ENCODE peak calls at places on chromosomes 4 and X, in seven cellular contexts. I is PC-3, W is right lobe of liver, P is fibroblast of lung, U is AG10803, D is AG04449, L is GM23248. K is an unnamed sample.

GRCh38 chrX:43655151-43655676 is 885 bp upstream of the MAOA start:
- DNase-seq in I (peak), W (no peak), P (peak), U (peak), D (no peak), L (peak), K (no peak)

GRCh38 chrX:110755061-110755460 is 40.6 kb downstream of the CHRDL1 start:
- DNase-seq in I (no peak), W (no peak), P (peak), U (peak), D (no peak), L (peak), K (no peak)

GRCh38 chr4:25969374-25969773 is 55.4 kb downstream of the SMIM20 start:
- DNase-seq in I (no peak), W (no peak), P (no peak), U (no peak), D (no peak), L (no peak), K (no peak)

GRCh38 chr4:160299608-160300007 is 1196.7 kb downstream of the RAPGEF2 start:
- DNase-seq in I (peak), W (no peak), P (no peak), U (no peak), D (no peak), L (no peak), K (no peak)

GRCh38 chr4:128393111-128393704 is 105.6 kb upstream of the PGRMC2 start:
- DNase-seq in I (no peak), W (no peak), P (peak), U (peak), D (no peak), L (peak), K (no peak)

GRCh38 chrX:41381685-41382084 is 47.7 kb downstream of the DDX3X start:
- DNase-seq in I (peak), W (peak), P (peak), U (peak), D (peak), L (peak), K (peak)

GRCh38 chr4:72448231-72448630 is 120.8 kb downstream of the ADAMTS3 start:
- DNase-seq in I (peak), W (no peak), P (no peak), U (no peak), D (no peak), L (peak), K (no peak)

GRCh38 chr4:4675636-4676035 is 133.8 kb upstream of the STX18 start:
- DNase-seq in I (no peak), W (no peak), P (no peak), U (no peak), D (no peak), L (no peak), K (no peak)

GRCh38 chr4:122731676-122732075 is 828 bp upstream of the BBS12 start:
- DNase-seq in I (no peak), W (no peak), P (no peak), U (no peak), D (no peak), L (no peak), K (no peak)

GRCh38 chrX:15165832-15166231 is 104.1 kb downstream of the ASB9 start:
- DNase-seq in I (no peak), W (no peak), P (no peak), U (no peak), D (no peak), L (no peak), K (no peak)

GRCh38 chr4:105560488-105560887 is 8.1 kb downstream of the ARHGEF38 start:
- DNase-seq in I (no peak), W (no peak), P (peak), U (no peak), D (no peak), L (peak), K (no peak)

GRCh38 chrX:153443476-153444332 is 2.2 kb downstream of the TREX2 start:
- DNase-seq in I (peak), W (no peak), P (no peak), U (no peak), D (no peak), L (no peak), K (no peak)

GRCh38 chrX:153446636-153446936 is 730 bp upstream of the TREX2 start:
- DNase-seq in I (no peak), W (no peak), P (no peak), U (no peak), D (no peak), L (no peak), K (no peak)

GRCh38 chrX:153445856-153446635 is at the start of gene TREX2:
- DNase-seq in I (no peak), W (no peak), P (no peak), U (no peak), D (no peak), L (no peak), K (no peak)

GRCh38 chrX:153444333-153445011 is 1.4 kb downstream of the TREX2 start:
- DNase-seq in I (no peak), W (no peak), P (no peak), U (no peak), D (no peak), L (no peak), K (no peak)

GRCh38 chrX:153445106-153445855 is 575 bp downstream of the TREX2 start:
- DNase-seq in I (no peak), W (no peak), P (no peak), U (no peak), D (no peak), L (no peak), K (no peak)
- H3K4me3 ChIP-seq in I (no peak), W (no peak), P (no peak), U (no peak), D (no peak), L (no peak), K (no peak)

GRCh38 chr4:185773419-185773818 is 38.6 kb downstream of the SORBS2 start:
- DNase-seq in I (no peak), W (peak), P (no peak), U (no peak), D (no peak), L (no peak), K (no peak)
- H3K4me3 ChIP-seq in I (no peak), W (peak), P (no peak), U (no peak), D (no peak), L (no peak), K (peak)

GRCh38 chrX:98523521-98523920 is 1639.8 kb downstream of the RPA4 start:
- DNase-seq in I (no peak), W (no peak), P (no peak), U (no peak), D (no peak), L (no peak), K (no peak)
- H3K4me3 ChIP-seq in I (no peak), W (no peak), P (no peak), U (no peak), D (no peak), L (no peak), K (no peak)

DNA sequence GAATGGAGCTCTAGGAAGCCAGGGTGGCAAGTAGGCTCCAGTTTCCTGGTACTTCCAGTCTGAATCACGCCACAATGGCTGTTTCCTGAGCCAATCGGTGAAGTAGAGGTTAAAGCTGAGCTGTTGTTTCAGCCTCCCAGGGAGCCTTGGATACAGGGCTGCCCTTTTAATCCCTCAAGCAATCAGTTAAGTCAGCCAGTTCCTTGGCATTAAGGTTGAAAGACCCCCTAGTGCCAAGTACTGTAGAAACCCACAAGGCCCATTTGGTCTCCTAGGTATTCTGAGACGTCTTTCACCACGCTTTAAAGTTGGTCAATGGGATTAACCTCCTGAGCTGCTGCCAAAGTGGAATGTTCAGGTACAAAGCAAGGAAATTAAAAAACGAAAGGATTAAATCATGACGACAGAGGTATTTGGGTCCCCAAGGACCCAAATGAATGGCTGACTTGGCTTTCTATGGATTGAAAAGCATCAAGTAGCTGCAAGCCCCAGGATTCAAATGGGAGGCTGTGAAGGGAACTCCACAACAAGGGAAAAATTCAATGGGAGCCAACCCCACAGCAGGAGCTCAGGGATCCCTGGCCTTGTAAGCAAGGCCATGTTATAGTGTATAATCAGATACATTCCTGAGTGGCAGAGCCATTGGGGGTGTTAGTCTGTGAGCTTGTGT is 85.9 kb downstream of the ATG4A start:
- DNase-seq in I (no peak), W (no peak), P (peak), U (no peak), D (no peak), L (no peak), K (no peak)
- H3K4me3 ChIP-seq in I (no peak), W (no peak), P (no peak), U (no peak), D (no peak), L (no peak), K (no peak)

GRCh38 chrX:23811135-23811781 is 28.3 kb downstream of the SAT1 start:
- DNase-seq in I (no peak), W (no peak), P (no peak), U (peak), D (no peak), L (peak), K (no peak)
- H3K4me3 ChIP-seq in I (no peak), W (no peak), P (no peak), U (no peak), D (no peak), L (peak), K (no peak)

DNA sequence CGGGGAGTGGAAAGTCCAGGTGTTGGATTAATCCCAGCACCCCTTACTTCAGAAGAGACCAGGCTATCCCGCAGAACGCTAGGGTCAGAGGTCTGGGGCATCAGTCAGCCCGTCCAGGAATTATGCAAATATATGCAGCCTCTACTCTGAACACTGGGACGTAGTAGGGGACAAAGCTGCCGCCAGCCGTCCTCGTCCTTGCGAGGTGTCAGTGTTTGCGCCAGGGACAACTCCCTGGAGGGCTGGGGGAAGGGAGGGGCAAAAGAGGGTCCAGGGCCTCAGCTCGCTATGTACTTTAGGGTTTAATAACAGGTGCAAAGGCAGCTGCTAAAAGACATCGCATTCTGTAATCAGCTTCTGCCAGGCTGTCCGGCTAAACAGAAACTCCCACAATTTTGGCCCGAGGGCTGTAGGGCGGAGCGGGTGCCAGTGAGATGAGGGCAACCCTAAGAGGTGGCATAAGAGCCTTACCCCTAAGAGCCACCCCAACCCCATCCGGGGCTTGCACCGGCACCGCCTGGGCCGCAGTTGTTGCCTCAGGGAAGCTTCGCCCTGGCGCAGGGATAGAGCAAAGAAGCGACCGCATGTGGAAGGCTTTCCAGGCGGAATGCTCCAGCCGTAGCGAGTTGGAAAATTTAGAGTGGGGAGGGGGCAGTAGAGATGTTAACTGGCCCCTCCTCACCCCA is 8.4 kb downstream of the HAND2 start:
- DNase-seq in I (no peak), W (no peak), P (no peak), U (no peak), D (no peak), L (no peak), K (no peak)
- H3K4me3 ChIP-seq in I (no peak), W (peak), P (peak), U (peak), D (peak), L (peak), K (peak)

GRCh38 chrX:39688219-39688575 is 409.6 kb downstream of the BCOR start:
- DNase-seq in I (no peak), W (no peak), P (no peak), U (no peak), D (no peak), L (no peak), K (no peak)

GRCh38 chrX:39691724-39692123 is 406.0 kb downstream of the BCOR start:
- DNase-seq in I (no peak), W (no peak), P (no peak), U (no peak), D (no peak), L (no peak), K (no peak)

GRCh38 chrX:39689374-39690104 is 408.2 kb downstream of the BCOR start:
- DNase-seq in I (no peak), W (no peak), P (no peak), U (no peak), D (no peak), L (peak), K (no peak)

GRCh38 chrX:39690541-39691415 is 407.0 kb downstream of the BCOR start:
- DNase-seq in I (no peak), W (no peak), P (no peak), U (no peak), D (no peak), L (no peak), K (no peak)

GRCh38 chrX:39688576-39689373 is 409.0 kb downstream of the BCOR start:
- DNase-seq in I (peak), W (peak), P (peak), U (no peak), D (no peak), L (peak), K (no peak)
- H3K4me3 ChIP-seq in I (peak), W (peak), P (no peak), U (peak), D (peak), L (peak), K (peak)

GRCh38 chr4:117135634-117136354 is 50.4 kb upstream of the TRAM1L1 start:
- DNase-seq in I (peak), W (no peak), P (peak), U (no peak), D (no peak), L (no peak), K (peak)

GRCh38 chr4:117137143-117137542 is 51.8 kb upstream of the TRAM1L1 start:
- DNase-seq in I (peak), W (no peak), P (peak), U (peak), D (peak), L (peak), K (peak)

DNA sequence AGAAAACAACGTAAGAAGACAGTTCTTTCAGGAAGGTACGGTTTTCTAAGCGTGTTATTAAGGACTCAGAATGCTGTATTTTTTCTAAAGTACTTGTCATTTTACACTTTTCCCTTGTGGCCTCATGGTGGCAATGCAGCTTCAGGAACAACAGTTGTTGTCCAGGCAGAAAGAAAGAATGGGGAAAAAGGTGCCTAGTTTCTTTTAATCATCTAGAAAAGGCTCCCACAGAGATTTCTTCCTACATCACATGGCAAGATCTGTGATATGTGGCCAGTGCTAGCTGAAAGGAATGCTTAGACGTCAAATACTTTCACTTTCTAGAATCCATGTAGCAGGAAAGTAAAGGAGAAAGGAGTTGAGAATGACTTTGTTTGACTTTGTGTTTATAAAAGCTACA is 49.0 kb upstream of the TRAM1L1 start:
- DNase-seq in I (peak), W (no peak), P (peak), U (peak), D (peak), L (peak), K (peak)
- H3K4me3 ChIP-seq in I (peak), W (no peak), P (peak), U (no peak), D (no peak), L (no peak), K (peak)

DNA sequence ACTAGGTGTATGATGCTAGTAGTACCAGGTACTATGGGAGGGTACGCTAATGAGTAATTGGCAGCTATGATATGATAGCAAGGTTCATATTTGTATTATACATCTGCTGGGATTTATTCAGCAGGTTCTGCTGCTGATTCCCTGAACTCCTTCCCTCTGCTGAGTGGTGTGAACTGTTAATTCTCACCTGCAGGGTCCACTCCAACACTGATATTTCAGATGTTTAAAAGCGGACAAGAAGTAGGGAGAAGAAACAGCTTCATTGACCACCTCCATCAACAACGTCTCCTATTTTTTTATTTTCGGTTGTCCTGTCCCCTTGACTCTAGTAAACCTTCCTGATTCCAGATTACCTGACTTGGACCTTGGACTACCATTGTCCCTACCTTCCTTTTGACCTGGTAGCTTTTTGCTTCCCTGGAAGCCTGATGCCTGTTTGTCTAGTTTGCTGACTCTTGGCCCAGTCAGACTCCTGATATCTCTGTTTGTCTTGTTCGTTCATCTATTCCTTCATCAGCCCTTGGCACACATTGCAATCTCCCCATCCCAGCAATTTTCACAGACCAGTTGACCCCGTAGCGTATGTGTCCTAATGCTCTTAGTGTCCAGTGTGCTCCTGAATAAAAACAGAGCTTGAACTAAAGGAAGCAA is 34.0 kb upstream of the RNF128 start:
- DNase-seq in I (no peak), W (peak), P (no peak), U (no peak), D (no peak), L (no peak), K (no peak)
- H3K4me3 ChIP-seq in I (no peak), W (peak), P (no peak), U (no peak), D (no peak), L (no peak), K (no peak)

GRCh38 chrX:119783026-119783425 is 8.4 kb downstream of the RPL39 start:
- DNase-seq in I (no peak), W (no peak), P (no peak), U (no peak), D (no peak), L (no peak), K (no peak)
- H3K4me3 ChIP-seq in I (no peak), W (no peak), P (no peak), U (no peak), D (no peak), L (no peak), K (no peak)

K was measured in skeletal muscle cell.